ENCODE peak calls at places on chromosomes 1 and 21, in five cellular contexts. One of them, this sample, is unnamed.

GRCh38 chr1:91754348-91754747 is 131.6 kb downstream of the TGFBR3 start:
- DNase-seq in H9: no peak
- DNase-seq in IMR-90: peak; percentile 79
- DNase-seq in mesendoderm: no peak
- DNase-seq in H1: no peak
- DNase-seq in this sample: no peak

GRCh38 chr21:35046880-35047229 is 2.2 kb downstream of the RUNX1 start:
- DNase-seq in H9: no peak
- DNase-seq in IMR-90: no peak
- DNase-seq in mesendoderm: no peak
- DNase-seq in H1: no peak
- DNase-seq in this sample: no peak

GRCh38 chr1:32063261-32063681 is 9.5 kb upstream of the TMEM39B start:
- DNase-seq in H9: no peak
- DNase-seq in IMR-90: peak; percentile 76
- DNase-seq in mesendoderm: peak; percentile 79
- DNase-seq in H1: no peak
- DNase-seq in this sample: no peak

GRCh38 chr1:177600936-177601335 is 368.9 kb downstream of the SEC16B start:
- DNase-seq in H9: no peak
- DNase-seq in IMR-90: no peak
- DNase-seq in mesendoderm: no peak
- DNase-seq in H1: no peak
- DNase-seq in this sample: no peak

GRCh38 chr1:54606096-54606989 is 17.0 kb downstream of the FAM151A start:
- DNase-seq in H9: no peak
- DNase-seq in IMR-90: no peak
- DNase-seq in mesendoderm: no peak
- DNase-seq in H1: no peak
- DNase-seq in this sample: no peak

GRCh38 chr1:209583408-209583807 is at the start of gene CAMK1G:
- DNase-seq in H9: peak; percentile 47
- DNase-seq in IMR-90: peak; percentile 80
- DNase-seq in mesendoderm: peak; percentile 74
- DNase-seq in H1: peak; percentile 62
- DNase-seq in this sample: peak; percentile 78

GRCh38 chr1:22636369-22636768 is at the start of gene C1QA:
- DNase-seq in H9: no peak
- DNase-seq in IMR-90: no peak
- DNase-seq in mesendoderm: no peak
- DNase-seq in H1: no peak
- DNase-seq in this sample: no peak

GRCh38 chr1:67314696-67315095 is 7.0 kb downstream of the IL12RB2 start:
- DNase-seq in H9: no peak
- DNase-seq in IMR-90: no peak
- DNase-seq in mesendoderm: no peak
- DNase-seq in H1: no peak
- DNase-seq in this sample: no peak

GRCh38 chr1:162916407-162916806 is 55.4 kb upstream of the CCDC190 start:
- DNase-seq in H9: no peak
- DNase-seq in IMR-90: peak; percentile 86
- DNase-seq in mesendoderm: no peak
- DNase-seq in H1: no peak
- DNase-seq in this sample: no peak

GRCh38 chr1:86235859-86236258 is 79.3 kb upstream of the COL24A1 start:
- DNase-seq in H9: no peak
- DNase-seq in IMR-90: no peak
- DNase-seq in mesendoderm: no peak
- DNase-seq in H1: no peak
- DNase-seq in this sample: no peak

GRCh38 chr1:205301842-205302588 is 19.5 kb downstream of the NUAK2 start:
- DNase-seq in H9: no peak
- DNase-seq in IMR-90: peak; percentile 74
- DNase-seq in mesendoderm: peak; percentile 48
- DNase-seq in H1: no peak
- DNase-seq in this sample: no peak

GRCh38 chr1:63607322-63607721 is 14.1 kb downstream of the PGM1 start:
- DNase-seq in H9: no peak
- DNase-seq in IMR-90: no peak
- DNase-seq in mesendoderm: no peak
- DNase-seq in H1: no peak
- DNase-seq in this sample: no peak

GRCh38 chr21:38983560-38983959 is 177.8 kb downstream of the ETS2 start:
- DNase-seq in H9: no peak
- DNase-seq in IMR-90: no peak
- DNase-seq in mesendoderm: no peak
- DNase-seq in H1: no peak
- DNase-seq in this sample: no peak
- H2AK5ac ChIP-seq in H9: no peak overlapping the region
- H2AK5ac ChIP-seq in IMR-90: peak overlapping the region; percentile 74
- H2AK5ac ChIP-seq in mesendoderm: no peak overlapping the region
- H2AK5ac ChIP-seq in H1: peak overlapping the region; percentile 97
- H2AK5ac ChIP-seq in this sample: no peak overlapping the region

GRCh38 chr1:16209847-16210407 is 2.5 kb downstream of the ARHGEF19 start:
- DNase-seq in H9: no peak
- DNase-seq in IMR-90: peak; percentile 17
- DNase-seq in mesendoderm: no peak
- DNase-seq in H1: no peak
- DNase-seq in this sample: no peak

GRCh38 chr1:16213013-16213412 is 561 bp upstream of the ARHGEF19 start:
- DNase-seq in H9: no peak
- DNase-seq in IMR-90: no peak
- DNase-seq in mesendoderm: no peak
- DNase-seq in H1: no peak
- DNase-seq in this sample: no peak

GRCh38 chr1:16210581-16210980 is 1.9 kb downstream of the ARHGEF19 start:
- DNase-seq in H9: no peak
- DNase-seq in IMR-90: no peak
- DNase-seq in mesendoderm: no peak
- DNase-seq in H1: no peak
- DNase-seq in this sample: no peak

GRCh38 chr1:16211824-16212223 is 628 bp downstream of the ARHGEF19 start:
- DNase-seq in H9: no peak
- DNase-seq in IMR-90: no peak
- DNase-seq in mesendoderm: no peak
- DNase-seq in H1: no peak
- DNase-seq in this sample: no peak

DNA sequence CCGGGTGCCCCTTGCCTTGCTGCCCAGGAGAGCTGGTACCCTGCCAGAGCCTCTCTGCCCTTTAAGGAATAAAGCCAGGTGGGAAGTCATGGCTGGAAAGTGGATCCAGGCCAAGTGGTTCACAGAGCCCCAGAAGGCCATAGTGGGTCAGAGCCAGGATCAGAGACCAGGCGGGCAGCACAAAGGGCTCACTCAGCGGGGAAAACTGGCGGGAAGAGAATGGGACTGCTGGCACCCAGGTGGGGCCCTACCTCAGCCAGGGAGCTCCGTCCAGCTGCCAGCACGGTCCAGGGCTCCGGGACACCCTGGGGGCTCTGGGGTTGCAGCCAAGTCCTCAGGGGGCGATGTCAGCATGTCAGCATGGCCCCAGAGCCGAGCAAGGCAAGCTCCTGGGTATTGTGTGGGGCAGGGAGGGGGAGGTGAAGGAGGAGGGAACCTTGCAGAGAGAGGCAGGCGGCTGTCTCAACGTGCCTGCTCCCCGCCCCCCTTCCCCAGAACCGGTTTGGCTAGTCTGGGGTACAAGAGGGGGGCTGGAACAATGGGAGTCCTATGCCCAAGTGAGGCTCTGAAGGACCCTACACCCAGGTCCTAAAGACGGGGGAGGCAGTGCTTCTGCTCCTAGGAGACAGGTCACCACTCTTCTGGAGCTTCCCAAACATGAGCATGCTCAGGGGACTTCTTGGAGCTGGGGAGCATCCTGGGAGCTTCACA is at the start of gene ARHGEF19:
- DNase-seq in H9: peak; percentile 89
- DNase-seq in IMR-90: no peak
- DNase-seq in mesendoderm: peak; percentile 82
- DNase-seq in H1: peak; percentile 87
- DNase-seq in this sample: no peak
- H3K4ac ChIP-seq in H9: peak within 1 kb of the TSS; percentile 42
- H3K4ac ChIP-seq in IMR-90: no peak within 1 kb of the TSS
- H3K4ac ChIP-seq in mesendoderm: peak within 1 kb of the TSS; percentile 72
- H3K4ac ChIP-seq in H1: peak within 1 kb of the TSS; percentile 16
- H3K4ac ChIP-seq in this sample: peak within 1 kb of the TSS; percentile 69

GRCh38 chr1:155978973-155979429 is 654 bp upstream of the ARHGEF2 start:
- DNase-seq in H9: no peak
- DNase-seq in IMR-90: peak; percentile 31
- DNase-seq in mesendoderm: no peak
- DNase-seq in H1: no peak
- DNase-seq in this sample: no peak
- H3K18ac ChIP-seq in H9: no peak overlapping the region
- H3K18ac ChIP-seq in IMR-90: peak overlapping the region; percentile 83
- H3K18ac ChIP-seq in mesendoderm: peak overlapping the region; percentile 99
- H3K18ac ChIP-seq in H1: peak overlapping the region; percentile 89
- H3K18ac ChIP-seq in this sample: peak overlapping the region; percentile 78

GRCh38 chr1:36984675-36985074 is 49.6 kb downstream of the GRIK3 start:
- DNase-seq in H9: no peak
- DNase-seq in IMR-90: no peak
- DNase-seq in mesendoderm: no peak
- DNase-seq in H1: no peak
- DNase-seq in this sample: no peak

GRCh38 chr1:36982708-36983107 is 51.6 kb downstream of the GRIK3 start:
- DNase-seq in H9: no peak
- DNase-seq in IMR-90: no peak
- DNase-seq in mesendoderm: peak; percentile 9
- DNase-seq in H1: no peak
- DNase-seq in this sample: no peak

GRCh38 chr1:36986241-36986955 is 47.9 kb downstream of the GRIK3 start:
- DNase-seq in H9: no peak
- DNase-seq in IMR-90: no peak
- DNase-seq in mesendoderm: no peak
- DNase-seq in H1: no peak
- DNase-seq in this sample: no peak

GRCh38 chr1:36981771-36982622 is 52.3 kb downstream of the GRIK3 start:
- DNase-seq in H9: no peak
- DNase-seq in IMR-90: no peak
- DNase-seq in mesendoderm: no peak
- DNase-seq in H1: no peak
- DNase-seq in this sample: no peak

DNA sequence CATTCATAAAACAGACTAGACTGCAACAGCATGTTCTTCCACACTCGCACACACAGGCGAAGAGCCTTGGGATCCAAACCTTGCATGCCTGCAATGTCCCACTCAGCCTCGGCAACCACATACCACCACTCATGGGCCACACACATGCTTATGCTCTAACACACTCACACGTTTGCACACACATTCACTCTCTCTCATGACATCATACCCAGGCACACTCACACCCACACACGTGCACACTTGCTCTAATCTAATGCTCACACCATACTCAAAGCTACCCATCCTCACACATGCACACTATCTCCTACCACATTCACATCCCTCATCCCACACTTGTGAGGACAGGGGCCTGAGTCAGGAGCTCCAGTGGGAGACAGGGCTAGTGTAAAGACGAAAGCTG is 50.3 kb downstream of the GRIK3 start:
- DNase-seq in H9: no peak
- DNase-seq in IMR-90: no peak
- DNase-seq in mesendoderm: no peak
- DNase-seq in H1: no peak
- DNase-seq in this sample: no peak
- H2AK5ac ChIP-seq in H9: no peak overlapping the region
- H2AK5ac ChIP-seq in IMR-90: no peak overlapping the region
- H2AK5ac ChIP-seq in mesendoderm: no peak overlapping the region
- H2AK5ac ChIP-seq in H1: peak overlapping the region; percentile 28
- H2AK5ac ChIP-seq in this sample: no peak overlapping the region

GRCh38 chr1:89821322-89822108 is 683 bp downstream of the LRRC8D start:
- DNase-seq in H9: peak; percentile 66
- DNase-seq in IMR-90: peak; percentile 22
- DNase-seq in mesendoderm: peak; percentile 79
- DNase-seq in H1: peak; percentile 78
- DNase-seq in this sample: no peak
- H3K4ac ChIP-seq in H9: no peak overlapping the region
- H3K4ac ChIP-seq in IMR-90: no peak overlapping the region
- H3K4ac ChIP-seq in mesendoderm: peak overlapping the region; percentile 75
- H3K4ac ChIP-seq in H1: no peak overlapping the region
- H3K4ac ChIP-seq in this sample: peak overlapping the region; percentile 96

GRCh38 chr1:8398086-8398485 is 80.2 kb downstream of the SLC45A1 start:
- DNase-seq in H9: no peak
- DNase-seq in IMR-90: no peak
- DNase-seq in mesendoderm: no peak
- DNase-seq in H1: no peak
- DNase-seq in this sample: no peak
- H3K18ac ChIP-seq in H9: no peak overlapping the region
- H3K18ac ChIP-seq in IMR-90: peak overlapping the region; percentile 54
- H3K18ac ChIP-seq in mesendoderm: no peak overlapping the region
- H3K18ac ChIP-seq in H1: no peak overlapping the region
- H3K18ac ChIP-seq in this sample: no peak overlapping the region

DNA sequence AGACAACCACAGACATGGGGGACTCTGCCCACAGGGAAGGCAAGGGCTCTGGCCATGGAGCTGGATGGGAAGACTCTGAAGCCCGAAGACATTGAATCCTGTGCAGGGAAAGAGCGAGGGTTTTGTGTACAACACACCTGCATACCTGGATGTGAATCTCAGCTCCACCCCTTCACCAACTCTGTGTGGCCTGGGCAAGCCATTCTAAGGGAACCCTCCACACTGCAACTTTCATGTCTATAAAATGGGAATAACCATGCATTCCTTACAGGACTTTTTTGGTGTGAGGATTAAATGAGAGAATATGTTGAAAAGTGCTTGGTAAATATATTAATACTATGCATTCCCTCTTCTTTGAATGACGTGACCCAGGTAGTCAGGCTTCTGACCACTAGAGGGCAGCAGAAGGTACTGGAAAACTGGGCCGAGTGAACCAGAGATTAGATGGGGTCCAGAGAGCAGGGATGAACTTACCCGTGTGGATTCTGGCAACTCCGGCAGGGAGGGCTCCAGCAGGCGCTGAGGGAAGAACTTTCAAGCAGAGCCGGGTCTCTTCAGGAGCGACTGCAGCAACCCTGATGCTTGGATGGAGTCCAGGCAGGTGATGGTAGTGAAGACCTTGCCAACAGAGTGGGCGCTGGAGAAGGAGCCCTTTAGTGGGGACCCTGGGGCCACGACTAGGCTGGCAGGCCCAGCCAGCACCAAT is 908 bp upstream of the ELF3 start:
- DNase-seq in H9: peak; percentile 81
- DNase-seq in IMR-90: peak; percentile 76
- DNase-seq in mesendoderm: peak; percentile 93
- DNase-seq in H1: peak; percentile 87
- DNase-seq in this sample: peak; percentile 84
- H2AK5ac ChIP-seq in H9: no peak overlapping the region
- H2AK5ac ChIP-seq in IMR-90: peak overlapping the region; percentile 47
- H2AK5ac ChIP-seq in mesendoderm: peak overlapping the region; percentile 5
- H2AK5ac ChIP-seq in H1: peak overlapping the region; percentile 9
- H2AK5ac ChIP-seq in this sample: no peak overlapping the region

DNA sequence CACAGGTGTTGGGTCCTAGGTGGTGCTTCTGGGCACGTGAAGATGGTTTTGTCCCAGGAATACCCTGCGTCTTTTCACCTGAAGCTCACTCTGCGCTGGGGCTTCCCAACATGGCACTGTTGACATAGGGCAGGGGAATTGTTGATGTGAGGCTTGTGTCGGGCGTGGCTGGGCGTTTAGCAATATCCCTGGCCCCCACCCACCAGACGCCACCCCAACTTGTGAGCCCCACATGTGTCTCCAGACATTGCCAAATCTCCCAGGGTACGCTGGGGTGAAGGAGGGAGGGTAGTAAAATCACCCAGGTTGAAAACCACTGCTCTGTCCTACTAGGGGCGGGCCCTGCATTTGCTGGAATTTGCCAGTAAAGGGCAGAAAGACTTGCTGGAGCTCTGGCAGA is 36.0 kb downstream of the SPSB1 start:
- DNase-seq in H9: no peak
- DNase-seq in IMR-90: no peak
- DNase-seq in mesendoderm: no peak
- DNase-seq in H1: no peak
- DNase-seq in this sample: no peak
- H3K4ac ChIP-seq in H9: no peak overlapping the region
- H3K4ac ChIP-seq in IMR-90: no peak overlapping the region
- H3K4ac ChIP-seq in mesendoderm: no peak overlapping the region
- H3K4ac ChIP-seq in H1: no peak overlapping the region
- H3K4ac ChIP-seq in this sample: no peak overlapping the region

This sample was measured in neuronal stem cell.